ENCODE peak calls at places on chromosome 9, in four cellular contexts. One of them, this sample, is unnamed.

GRCh38 chr9:90724880-90725279 is 76.7 kb upstream of the SYK start:
- DNase-seq in epithelial cell of esophagus: no peak
- DNase-seq in astrocyte of the cerebellum: no peak
- DNase-seq in choroid plexus epithelial cell: no peak
- DNase-seq in this sample: no peak

GRCh38 chr9:70607926-70608325 is 193.5 kb upstream of the KLF9 start:
- DNase-seq in epithelial cell of esophagus: no peak
- DNase-seq in astrocyte of the cerebellum: no peak
- DNase-seq in choroid plexus epithelial cell: no peak
- DNase-seq in this sample: no peak

GRCh38 chr9:130860458-130861316 is 25.6 kb downstream of the ABL1 start:
- DNase-seq in epithelial cell of esophagus: peak
- DNase-seq in astrocyte of the cerebellum: peak
- DNase-seq in choroid plexus epithelial cell: peak
- DNase-seq in this sample: no peak

GRCh38 chr9:974993-975739 is 1.3 kb upstream of the DMRT3 start:
- DNase-seq in epithelial cell of esophagus: no peak
- DNase-seq in astrocyte of the cerebellum: no peak
- DNase-seq in choroid plexus epithelial cell: no peak
- DNase-seq in this sample: no peak

GRCh38 chr9:114250235-114250568 is 72.7 kb upstream of the ORM1 start:
- DNase-seq in epithelial cell of esophagus: no peak
- DNase-seq in astrocyte of the cerebellum: peak
- DNase-seq in choroid plexus epithelial cell: peak
- DNase-seq in this sample: no peak

GRCh38 chr9:22214021-22214420 is 204.9 kb upstream of the CDKN2B start:
- DNase-seq in epithelial cell of esophagus: peak
- DNase-seq in astrocyte of the cerebellum: no peak
- DNase-seq in choroid plexus epithelial cell: peak
- DNase-seq in this sample: no peak

GRCh38 chr9:20697021-20697719 is 13.1 kb downstream of the FOCAD start:
- DNase-seq in epithelial cell of esophagus: no peak
- DNase-seq in astrocyte of the cerebellum: no peak
- DNase-seq in choroid plexus epithelial cell: no peak
- DNase-seq in this sample: no peak

GRCh38 chr9:137083418-137084004 is 3.3 kb upstream of the MAN1B1 start:
- DNase-seq in epithelial cell of esophagus: peak
- DNase-seq in astrocyte of the cerebellum: peak
- DNase-seq in choroid plexus epithelial cell: peak
- DNase-seq in this sample: peak

GRCh38 chr9:81182421-81182820 is 506.9 kb downstream of the TLE1 start:
- DNase-seq in epithelial cell of esophagus: peak
- DNase-seq in astrocyte of the cerebellum: peak
- DNase-seq in choroid plexus epithelial cell: peak
- DNase-seq in this sample: no peak

GRCh38 chr9:136328622-136329041 is 1.3 kb downstream of the GPSM1 start:
- DNase-seq in epithelial cell of esophagus: no peak
- DNase-seq in astrocyte of the cerebellum: no peak
- DNase-seq in choroid plexus epithelial cell: peak
- DNase-seq in this sample: no peak

GRCh38 chr9:91771027-91771426 is 179.0 kb downstream of the ROR2 start:
- DNase-seq in epithelial cell of esophagus: peak
- DNase-seq in astrocyte of the cerebellum: peak
- DNase-seq in choroid plexus epithelial cell: peak
- DNase-seq in this sample: no peak

GRCh38 chr9:33263936-33264472 is 504 bp downstream of the BAG1 start:
- DNase-seq in epithelial cell of esophagus: peak
- DNase-seq in astrocyte of the cerebellum: no peak
- DNase-seq in choroid plexus epithelial cell: peak
- DNase-seq in this sample: peak